ENCODE peak calls at places on chromosomes 3 and 15, in seven cellular contexts. One of them, this sample, is unnamed.

GRCh38 chr3:184786271-184787010 is 25.5 kb upstream of the VPS8 start:
- DNase-seq in body of pancreas: no peak
- DNase-seq in endothelial cell of umbilical vein: no peak
- DNase-seq in adrenal gland: peak
- DNase-seq in GM23338: no peak
- DNase-seq in tibial nerve: peak
- DNase-seq in effector memory CD4-positive, alpha-beta T cell: no peak
- DNase-seq in this sample: peak

GRCh38 chr3:27479816-27480543 is 4.2 kb downstream of the SLC4A7 start:
- DNase-seq in body of pancreas: no peak
- DNase-seq in tibial nerve: no peak
- DNase-seq in effector memory CD4-positive, alpha-beta T cell: no peak
- DNase-seq in GM23338: no peak
- DNase-seq in adrenal gland: no peak
- DNase-seq in endothelial cell of umbilical vein: no peak
- DNase-seq in this sample: no peak

GRCh38 chr3:46558184-46559029 is 7.7 kb downstream of the LRRC2 start:
- DNase-seq in adrenal gland: peak
- DNase-seq in GM23338: peak
- DNase-seq in endothelial cell of umbilical vein: peak
- DNase-seq in effector memory CD4-positive, alpha-beta T cell: peak
- DNase-seq in tibial nerve: peak
- DNase-seq in body of pancreas: peak
- DNase-seq in this sample: peak

GRCh38 chr3:39601241-39601640 is 133.8 kb downstream of the MOBP start:
- DNase-seq in adrenal gland: no peak
- DNase-seq in GM23338: no peak
- DNase-seq in endothelial cell of umbilical vein: peak
- DNase-seq in body of pancreas: no peak
- DNase-seq in effector memory CD4-positive, alpha-beta T cell: no peak
- DNase-seq in tibial nerve: no peak
- DNase-seq in this sample: no peak

GRCh38 chr3:123605789-123606234 is 21.0 kb upstream of the HACD2 start:
- DNase-seq in body of pancreas: no peak
- DNase-seq in effector memory CD4-positive, alpha-beta T cell: no peak
- DNase-seq in adrenal gland: no peak
- DNase-seq in tibial nerve: no peak
- DNase-seq in endothelial cell of umbilical vein: no peak
- DNase-seq in GM23338: peak
- DNase-seq in this sample: no peak

GRCh38 chr3:141432904-141433303 is 53.9 kb upstream of the RASA2 start:
- DNase-seq in endothelial cell of umbilical vein: no peak
- DNase-seq in body of pancreas: no peak
- DNase-seq in adrenal gland: no peak
- DNase-seq in GM23338: no peak
- DNase-seq in tibial nerve: no peak
- DNase-seq in effector memory CD4-positive, alpha-beta T cell: no peak
- DNase-seq in this sample: no peak

GRCh38 chr15:101723874-101724674 is at the start of gene TARS3:
- DNase-seq in body of pancreas: peak
- DNase-seq in GM23338: peak
- DNase-seq in effector memory CD4-positive, alpha-beta T cell: peak
- DNase-seq in adrenal gland: peak
- DNase-seq in tibial nerve: peak
- DNase-seq in endothelial cell of umbilical vein: peak
- DNase-seq in this sample: peak

GRCh38 chr3:194206375-194206774 is 70.4 kb downstream of the HES1 start:
- DNase-seq in tibial nerve: no peak
- DNase-seq in GM23338: no peak
- DNase-seq in adrenal gland: peak
- DNase-seq in body of pancreas: peak
- DNase-seq in effector memory CD4-positive, alpha-beta T cell: no peak
- DNase-seq in endothelial cell of umbilical vein: peak
- DNase-seq in this sample: no peak

GRCh38 chr15:50685191-50685975 is 1.2 kb downstream of the TRPM7 start:
- DNase-seq in GM23338: peak
- DNase-seq in effector memory CD4-positive, alpha-beta T cell: no peak
- DNase-seq in adrenal gland: no peak
- DNase-seq in tibial nerve: no peak
- DNase-seq in endothelial cell of umbilical vein: peak
- DNase-seq in body of pancreas: no peak
- DNase-seq in this sample: no peak

GRCh38 chr15:98865397-98866339 is 141.9 kb downstream of the PGPEP1L start:
- DNase-seq in GM23338: peak
- DNase-seq in endothelial cell of umbilical vein: peak
- DNase-seq in tibial nerve: peak
- DNase-seq in adrenal gland: peak
- DNase-seq in body of pancreas: peak
- DNase-seq in effector memory CD4-positive, alpha-beta T cell: peak
- DNase-seq in this sample: peak

GRCh38 chr3:116517308-116517707 is 72.0 kb upstream of the LSAMP start:
- DNase-seq in tibial nerve: no peak
- DNase-seq in adrenal gland: no peak
- DNase-seq in endothelial cell of umbilical vein: no peak
- DNase-seq in effector memory CD4-positive, alpha-beta T cell: no peak
- DNase-seq in body of pancreas: no peak
- DNase-seq in GM23338: peak
- DNase-seq in this sample: no peak

GRCh38 chr15:82298520-82298919 is 35.9 kb downstream of the SAXO2 start:
- DNase-seq in adrenal gland: no peak
- DNase-seq in body of pancreas: no peak
- DNase-seq in tibial nerve: no peak
- DNase-seq in endothelial cell of umbilical vein: no peak
- DNase-seq in GM23338: peak
- DNase-seq in effector memory CD4-positive, alpha-beta T cell: peak
- DNase-seq in this sample: peak

GRCh38 chr3:129623447-129624118 is 17.1 kb upstream of the PLXND1 start:
- DNase-seq in endothelial cell of umbilical vein: peak
- DNase-seq in effector memory CD4-positive, alpha-beta T cell: no peak
- DNase-seq in GM23338: no peak
- DNase-seq in tibial nerve: no peak
- DNase-seq in body of pancreas: peak
- DNase-seq in adrenal gland: peak
- DNase-seq in this sample: no peak

GRCh38 chr3:63656791-63657190 is 4.3 kb downstream of the SNTN start:
- DNase-seq in endothelial cell of umbilical vein: no peak
- DNase-seq in adrenal gland: no peak
- DNase-seq in GM23338: no peak
- DNase-seq in tibial nerve: no peak
- DNase-seq in effector memory CD4-positive, alpha-beta T cell: no peak
- DNase-seq in body of pancreas: no peak
- DNase-seq in this sample: no peak

GRCh38 chr15:74159773-74160172 is 13.7 kb upstream of the ISLR start:
- DNase-seq in adrenal gland: no peak
- DNase-seq in effector memory CD4-positive, alpha-beta T cell: no peak
- DNase-seq in tibial nerve: no peak
- DNase-seq in endothelial cell of umbilical vein: no peak
- DNase-seq in body of pancreas: no peak
- DNase-seq in GM23338: no peak
- DNase-seq in this sample: no peak

GRCh38 chr3:64595253-64595694 is 92.5 kb downstream of the ADAMTS9 start:
- DNase-seq in body of pancreas: peak
- DNase-seq in GM23338: no peak
- DNase-seq in effector memory CD4-positive, alpha-beta T cell: no peak
- DNase-seq in tibial nerve: peak
- DNase-seq in endothelial cell of umbilical vein: peak
- DNase-seq in adrenal gland: peak
- DNase-seq in this sample: no peak

GRCh38 chr3:71576966-71577459 is 6.5 kb downstream of the FOXP1 start:
- DNase-seq in tibial nerve: no peak
- DNase-seq in endothelial cell of umbilical vein: peak
- DNase-seq in GM23338: no peak
- DNase-seq in body of pancreas: no peak
- DNase-seq in effector memory CD4-positive, alpha-beta T cell: no peak
- DNase-seq in adrenal gland: no peak
- DNase-seq in this sample: no peak

GRCh38 chr3:152348436-152349177 is 79.9 kb downstream of the MBNL1 start:
- DNase-seq in effector memory CD4-positive, alpha-beta T cell: no peak
- DNase-seq in tibial nerve: no peak
- DNase-seq in endothelial cell of umbilical vein: peak
- DNase-seq in body of pancreas: no peak
- DNase-seq in adrenal gland: no peak
- DNase-seq in GM23338: no peak
- DNase-seq in this sample: no peak

GRCh38 chr3:60086811-60087210 is 1037.0 kb upstream of the CFAP20DC start:
- DNase-seq in adrenal gland: no peak
- DNase-seq in body of pancreas: no peak
- DNase-seq in tibial nerve: no peak
- DNase-seq in effector memory CD4-positive, alpha-beta T cell: no peak
- DNase-seq in GM23338: no peak
- DNase-seq in endothelial cell of umbilical vein: no peak
- DNase-seq in this sample: peak

GRCh38 chr15:74200871-74201419 is 1.6 kb downstream of the STRA6 start:
- DNase-seq in tibial nerve: peak
- DNase-seq in endothelial cell of umbilical vein: no peak
- DNase-seq in GM23338: no peak
- DNase-seq in adrenal gland: no peak
- DNase-seq in effector memory CD4-positive, alpha-beta T cell: no peak
- DNase-seq in body of pancreas: no peak
- DNase-seq in this sample: no peak

GRCh38 chr3:86990171-86990733 is 697 bp downstream of the VGLL3 start:
- DNase-seq in tibial nerve: no peak
- DNase-seq in endothelial cell of umbilical vein: no peak
- DNase-seq in GM23338: peak
- DNase-seq in body of pancreas: peak
- DNase-seq in effector memory CD4-positive, alpha-beta T cell: no peak
- DNase-seq in adrenal gland: no peak
- DNase-seq in this sample: no peak

GRCh38 chr15:23497710-23498111 is 50.7 kb upstream of the GOLGA6L2 start:
- DNase-seq in body of pancreas: no peak
- DNase-seq in effector memory CD4-positive, alpha-beta T cell: no peak
- DNase-seq in adrenal gland: no peak
- DNase-seq in GM23338: peak
- DNase-seq in endothelial cell of umbilical vein: no peak
- DNase-seq in tibial nerve: no peak
- DNase-seq in this sample: no peak

GRCh38 chr3:195551381-195551978 is 8.4 kb upstream of the PPP1R2 start:
- DNase-seq in endothelial cell of umbilical vein: no peak
- DNase-seq in effector memory CD4-positive, alpha-beta T cell: no peak
- DNase-seq in adrenal gland: no peak
- DNase-seq in body of pancreas: no peak
- DNase-seq in GM23338: no peak
- DNase-seq in tibial nerve: no peak
- DNase-seq in this sample: peak

GRCh38 chr3:143974877-143975238 is 3.2 kb downstream of the DIPK2A start:
- DNase-seq in body of pancreas: no peak
- DNase-seq in effector memory CD4-positive, alpha-beta T cell: no peak
- DNase-seq in adrenal gland: no peak
- DNase-seq in tibial nerve: no peak
- DNase-seq in endothelial cell of umbilical vein: peak
- DNase-seq in GM23338: no peak
- DNase-seq in this sample: no peak

GRCh38 chr3:143972495-143973351 is 1.1 kb downstream of the DIPK2A start:
- DNase-seq in tibial nerve: peak
- DNase-seq in GM23338: peak
- DNase-seq in adrenal gland: peak
- DNase-seq in body of pancreas: peak
- DNase-seq in endothelial cell of umbilical vein: peak
- DNase-seq in effector memory CD4-positive, alpha-beta T cell: peak
- DNase-seq in this sample: peak

GRCh38 chr3:143975549-143976152 is 4.0 kb downstream of the DIPK2A start:
- DNase-seq in tibial nerve: no peak
- DNase-seq in GM23338: peak
- DNase-seq in effector memory CD4-positive, alpha-beta T cell: no peak
- DNase-seq in body of pancreas: no peak
- DNase-seq in endothelial cell of umbilical vein: peak
- DNase-seq in adrenal gland: no peak
- DNase-seq in this sample: no peak

GRCh38 chr3:143973352-143974021 is 1.9 kb downstream of the DIPK2A start:
- DNase-seq in endothelial cell of umbilical vein: peak
- DNase-seq in GM23338: no peak
- DNase-seq in tibial nerve: no peak
- DNase-seq in effector memory CD4-positive, alpha-beta T cell: no peak
- DNase-seq in body of pancreas: no peak
- DNase-seq in adrenal gland: no peak
- DNase-seq in this sample: no peak

DNA sequence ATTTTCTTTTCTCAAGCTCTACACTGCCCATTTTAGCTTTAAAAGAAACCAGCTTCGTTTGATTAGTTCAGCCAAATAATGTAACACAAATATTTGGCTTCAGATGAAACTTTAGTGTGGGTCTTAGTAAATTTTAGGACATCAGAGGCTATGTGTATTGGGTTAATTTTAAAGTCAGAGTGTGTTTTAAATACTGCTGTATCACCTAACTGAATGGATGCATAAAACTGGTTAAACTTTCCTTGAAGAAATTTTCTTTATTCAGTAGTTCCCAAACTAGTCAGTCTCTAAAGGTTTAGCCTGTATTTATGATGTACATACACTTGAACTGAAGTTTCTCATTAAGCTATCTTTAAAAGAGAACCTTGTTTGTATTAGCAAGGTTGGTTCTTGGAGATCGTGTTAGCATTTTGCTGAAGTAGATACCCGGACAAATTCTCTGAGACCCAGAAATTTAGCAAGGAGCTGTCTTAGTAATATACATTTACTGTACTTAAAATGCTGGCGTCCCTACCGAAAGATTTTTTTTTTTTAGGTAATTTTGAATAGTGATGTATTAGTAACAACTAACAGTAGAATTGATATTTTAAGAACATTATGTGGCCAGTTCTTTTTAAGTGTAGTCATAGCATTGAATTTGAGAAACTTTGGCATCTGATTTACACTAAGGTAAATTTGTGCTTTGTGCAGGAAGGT is 2.7 kb downstream of the DIPK2A start:
- DNase-seq in tibial nerve: no peak
- DNase-seq in body of pancreas: no peak
- DNase-seq in effector memory CD4-positive, alpha-beta T cell: no peak
- DNase-seq in endothelial cell of umbilical vein: peak
- DNase-seq in adrenal gland: no peak
- DNase-seq in GM23338: no peak
- DNase-seq in this sample: no peak
- H3K27ac ChIP-seq in tibial nerve: peak
- H3K27ac ChIP-seq in body of pancreas: no peak
- H3K27ac ChIP-seq in effector memory CD4-positive, alpha-beta T cell: no peak
- H3K27ac ChIP-seq in endothelial cell of umbilical vein: peak
- H3K27ac ChIP-seq in adrenal gland: no peak
- H3K27ac ChIP-seq in GM23338: no peak
- H3K27ac ChIP-seq in this sample: peak

GRCh38 chr3:33174095-33174494 is 44.5 kb downstream of the SUSD5 start:
- DNase-seq in adrenal gland: no peak
- DNase-seq in endothelial cell of umbilical vein: no peak
- DNase-seq in effector memory CD4-positive, alpha-beta T cell: no peak
- DNase-seq in body of pancreas: no peak
- DNase-seq in GM23338: no peak
- DNase-seq in tibial nerve: no peak
- DNase-seq in this sample: no peak
- H3K27ac ChIP-seq in adrenal gland: no peak
- H3K27ac ChIP-seq in endothelial cell of umbilical vein: no peak
- H3K27ac ChIP-seq in effector memory CD4-positive, alpha-beta T cell: no peak
- H3K27ac ChIP-seq in body of pancreas: no peak
- H3K27ac ChIP-seq in GM23338: no peak
- H3K27ac ChIP-seq in tibial nerve: no peak
- H3K27ac ChIP-seq in this sample: no peak

GRCh38 chr3:16060358-16060852 is 114.1 kb upstream of the GALNT15 start:
- DNase-seq in effector memory CD4-positive, alpha-beta T cell: no peak
- DNase-seq in tibial nerve: peak
- DNase-seq in endothelial cell of umbilical vein: peak
- DNase-seq in body of pancreas: peak
- DNase-seq in GM23338: peak
- DNase-seq in adrenal gland: peak
- DNase-seq in this sample: no peak
- H3K27ac ChIP-seq in effector memory CD4-positive, alpha-beta T cell: no peak
- H3K27ac ChIP-seq in tibial nerve: peak
- H3K27ac ChIP-seq in endothelial cell of umbilical vein: peak
- H3K27ac ChIP-seq in body of pancreas: no peak
- H3K27ac ChIP-seq in GM23338: no peak
- H3K27ac ChIP-seq in adrenal gland: peak
- H3K27ac ChIP-seq in this sample: peak

GRCh38 chr3:144865886-144866285 is 894.3 kb downstream of the DIPK2A start:
- DNase-seq in endothelial cell of umbilical vein: peak
- DNase-seq in GM23338: no peak
- DNase-seq in tibial nerve: no peak
- DNase-seq in effector memory CD4-positive, alpha-beta T cell: no peak
- DNase-seq in body of pancreas: no peak
- DNase-seq in adrenal gland: no peak
- DNase-seq in this sample: no peak
- H3K27ac ChIP-seq in endothelial cell of umbilical vein: no peak
- H3K27ac ChIP-seq in GM23338: no peak
- H3K27ac ChIP-seq in tibial nerve: no peak
- H3K27ac ChIP-seq in effector memory CD4-positive, alpha-beta T cell: no peak
- H3K27ac ChIP-seq in body of pancreas: no peak
- H3K27ac ChIP-seq in adrenal gland: no peak
- H3K27ac ChIP-seq in this sample: no peak

This sample was measured in caudate nucleus.